ENCODE peak calls at places on chromosomes 16 and 17, in five cellular contexts. T is activated CD4-positive, alpha-beta T cell treated with anti-CD3 and anti-CD28 coated beads for 4 hours; M is esophagus muscularis mucosa; G is activated T-cell treated with anti-CD3 and anti-CD28 coated beads for 1 hour; R is activated naive CD8-positive, alpha-beta T cell treated with anti-CD3 and anti-CD28 coated beads, Interleukin-2, amount 50 U/mL, for 16 hours. C is an unnamed sample.

GRCh38 chr16:81562174-81562849 is 117.7 kb downstream of the CMIP start:
- DNase-seq in R (no peak), T (no peak), G (no peak), M (no peak), C (no peak)

GRCh38 chr17:43832168-43832975 is 574 bp downstream of the MPP3 start:
- DNase-seq in T (no peak), R (no peak), M (no peak), G (no peak), C (peak)

GRCh38 chr16:84458606-84459516 is 45.6 kb downstream of the MEAK7 start:
- DNase-seq in G (no peak), M (no peak), T (no peak), R (no peak), C (no peak)

GRCh38 chr17:67602974-67603373 is 114.8 kb upstream of the NOL11 start:
- DNase-seq in G (peak), M (no peak), T (peak), R (no peak), C (peak)

GRCh38 chr17:74598346-74599022 is 6.4 kb upstream of the CD300LD start:
- DNase-seq in R (no peak), G (no peak), T (no peak), M (no peak), C (no peak)

GRCh38 chr16:22370038-22370541 is 4.3 kb downstream of the CDR2 start:
- DNase-seq in T (no peak), G (no peak), M (no peak), R (no peak), C (no peak)

GRCh38 chr16:11429823-11430222 is 84.6 kb downstream of the RMI2 start:
- DNase-seq in G (no peak), T (no peak), R (no peak), M (no peak), C (no peak)

GRCh38 chr16:47574091-47575054 is 113.2 kb downstream of the PHKB start:
- DNase-seq in R (no peak), T (no peak), M (no peak), G (no peak), C (peak)

GRCh38 chr17:66654341-66654740 is 180.6 kb upstream of the CACNG5 start:
- DNase-seq in R (no peak), T (no peak), G (no peak), M (no peak), C (no peak)

GRCh38 chr17:41340496-41340895 is 10.1 kb downstream of the KRT33A start:
- DNase-seq in G (no peak), T (no peak), R (no peak), M (peak), C (no peak)

GRCh38 chr17:45282683-45283644 is 21.1 kb upstream of the SPATA32 start:
- DNase-seq in M (no peak), R (no peak), G (no peak), T (no peak), C (no peak)

GRCh38 chr17:28842282-28843012 is at the start of gene FAM222B:
- DNase-seq in R (peak), M (no peak), G (peak), T (peak), C (peak)

GRCh38 chr17:75129576-75129975 is 2.0 kb downstream of the NT5C start:
- DNase-seq in M (no peak), T (no peak), G (no peak), R (no peak), C (no peak)

GRCh38 chr16:66121466-66121865 is 245.0 kb upstream of the CDH5 start:
- DNase-seq in G (no peak), M (no peak), T (no peak), R (no peak), C (no peak)

GRCh38 chr16:14510939-14511797 is 118.9 kb downstream of the PARN start:
- DNase-seq in T (no peak), M (no peak), R (no peak), G (no peak), C (no peak)

GRCh38 chr17:28900986-28901726 is 1.7 kb downstream of the DHRS13 start:
- DNase-seq in M (no peak), R (no peak), T (no peak), G (no peak), C (no peak)

GRCh38 chr16:83689385-83689831 is 118.4 kb upstream of the HSBP1 start:
- DNase-seq in R (no peak), G (no peak), T (no peak), M (no peak), C (no peak)

GRCh38 chr17:81422776-81423697 is 27.8 kb downstream of the BAHCC1 start:
- DNase-seq in M (no peak), T (no peak), R (no peak), G (no peak), C (no peak)

GRCh38 chr17:50687200-50688066 is 20.3 kb downstream of the ANKRD40 start:
- DNase-seq in M (no peak), R (no peak), T (no peak), G (no peak), C (no peak)

GRCh38 chr17:77240976-77241375 is 100.2 kb downstream of the SEC14L1 start:
- DNase-seq in R (no peak), T (no peak), M (no peak), G (no peak), C (no peak)

GRCh38 chr17:65183736-65184135 is 46.6 kb downstream of the RGS9 start:
- DNase-seq in R (no peak), T (no peak), M (no peak), G (no peak), C (no peak)

GRCh38 chr16:53052519-53053501 is at the start of gene CHD9NB:
- DNase-seq in G (no peak), R (no peak), T (no peak), M (no peak), C (no peak)

GRCh38 chr17:57035971-57036481 is 49.0 kb upstream of the AKAP1 start:
- DNase-seq in R (no peak), T (no peak), G (no peak), M (no peak), C (no peak)

GRCh38 chr16:26569793-26570192 is 496.9 kb upstream of the C16orf82 start:
- DNase-seq in T (no peak), R (no peak), G (no peak), M (no peak), C (no peak)

GRCh38 chr16:85321856-85322271 is 209.6 kb upstream of the CIBAR2 start:
- DNase-seq in R (no peak), G (no peak), T (no peak), M (peak), C (no peak)

GRCh38 chr16:57502048-57502775 is 15.9 kb upstream of the DOK4 start:
- DNase-seq in T (no peak), M (no peak), R (no peak), G (no peak), C (no peak)

GRCh38 chr17:57264776-57265175 is 8.5 kb downstream of the MSI2 start:
- DNase-seq in G (no peak), T (no peak), R (no peak), M (no peak), C (no peak)

GRCh38 chr16:1051446-1051845 is 21.1 kb upstream of the SSTR5 start:
- DNase-seq in M (no peak), G (no peak), T (no peak), R (no peak), C (no peak)

C was measured in activated naive CD4-positive, alpha-beta T cell treated with anti-CD3 and anti-CD28 coated beads, Interleukin-2, amount 50 U/mL, for 16 hours.